ENCODE peak calls at places on chromosomes 3 and 15, in eight cellular contexts. One of them, this sample, is unnamed.
A peak's percentile ranks its signal among the peaks of the same experiment; 100 is the strongest.

GRCh38 chr15:99721104-99721778 is 12.0 kb downstream of the LYSMD4 start:
- DNase-seq in OCI-LY7: peak; percentile 51
- DNase-seq in HFF-Myc: no peak
- DNase-seq in cardiac fibroblast: no peak
- DNase-seq in A549: no peak
- DNase-seq in AG04450: no peak
- DNase-seq in cardiac muscle cell: no peak
- DNase-seq in choroid plexus epithelial cell: no peak
- DNase-seq in this sample: no peak

GRCh38 chr3:37967252-37967881 is 23.2 kb upstream of the VILL start:
- DNase-seq in HFF-Myc: no peak
- DNase-seq in cardiac fibroblast: peak; percentile 78
- DNase-seq in choroid plexus epithelial cell: peak; percentile 82
- DNase-seq in AG04450: peak; percentile 46
- DNase-seq in cardiac muscle cell: peak; percentile 83
- DNase-seq in OCI-LY7: peak; percentile 75
- DNase-seq in A549: peak; percentile 74
- DNase-seq in this sample: no peak

GRCh38 chr15:51931638-51932037 is 39.9 kb downstream of the LEO1 start:
- DNase-seq in A549: no peak
- DNase-seq in OCI-LY7: no peak
- DNase-seq in HFF-Myc: peak; percentile 42
- DNase-seq in cardiac muscle cell: no peak
- DNase-seq in AG04450: no peak
- DNase-seq in cardiac fibroblast: peak; percentile 34
- DNase-seq in choroid plexus epithelial cell: peak; percentile 26
- DNase-seq in this sample: no peak

GRCh38 chr3:160226026-160226739 is 961 bp downstream of the C3orf80 start:
- DNase-seq in OCI-LY7: no peak
- DNase-seq in A549: peak; percentile 12
- DNase-seq in HFF-Myc: no peak
- DNase-seq in AG04450: no peak
- DNase-seq in cardiac muscle cell: no peak
- DNase-seq in cardiac fibroblast: no peak
- DNase-seq in choroid plexus epithelial cell: no peak
- DNase-seq in this sample: no peak

GRCh38 chr3:23760871-23761373 is 44.8 kb upstream of the UBE2E1 start:
- DNase-seq in cardiac muscle cell: no peak
- DNase-seq in cardiac fibroblast: no peak
- DNase-seq in choroid plexus epithelial cell: no peak
- DNase-seq in OCI-LY7: peak; percentile 90
- DNase-seq in A549: no peak
- DNase-seq in HFF-Myc: no peak
- DNase-seq in AG04450: no peak
- DNase-seq in this sample: no peak

GRCh38 chr15:80679167-80679804 is 15.8 kb upstream of the ABHD17C start:
- DNase-seq in cardiac muscle cell: no peak
- DNase-seq in cardiac fibroblast: no peak
- DNase-seq in OCI-LY7: no peak
- DNase-seq in AG04450: no peak
- DNase-seq in A549: no peak
- DNase-seq in HFF-Myc: no peak
- DNase-seq in choroid plexus epithelial cell: no peak
- DNase-seq in this sample: no peak

GRCh38 chr3:16839271-16840110 is 45.3 kb upstream of the PLCL2 start:
- DNase-seq in AG04450: no peak
- DNase-seq in HFF-Myc: no peak
- DNase-seq in OCI-LY7: no peak
- DNase-seq in cardiac fibroblast: no peak
- DNase-seq in A549: no peak
- DNase-seq in cardiac muscle cell: no peak
- DNase-seq in choroid plexus epithelial cell: no peak
- DNase-seq in this sample: no peak

GRCh38 chr15:67174864-67175573 is 79.4 kb downstream of the AAGAB start:
- DNase-seq in AG04450: no peak
- DNase-seq in A549: peak; percentile 84
- DNase-seq in HFF-Myc: no peak
- DNase-seq in cardiac fibroblast: peak; percentile 65
- DNase-seq in choroid plexus epithelial cell: no peak
- DNase-seq in OCI-LY7: peak; percentile 27
- DNase-seq in cardiac muscle cell: no peak
- DNase-seq in this sample: no peak

GRCh38 chr3:80213076-80213475 is 445.3 kb upstream of the ROBO1 start:
- DNase-seq in HFF-Myc: no peak
- DNase-seq in OCI-LY7: no peak
- DNase-seq in AG04450: no peak
- DNase-seq in A549: no peak
- DNase-seq in choroid plexus epithelial cell: no peak
- DNase-seq in cardiac fibroblast: no peak
- DNase-seq in cardiac muscle cell: no peak
- DNase-seq in this sample: no peak

GRCh38 chr15:74613953-74614743 is 1.5 kb upstream of the CLK3 start:
- DNase-seq in AG04450: peak; percentile 32
- DNase-seq in HFF-Myc: no peak
- DNase-seq in choroid plexus epithelial cell: no peak
- DNase-seq in cardiac fibroblast: no peak
- DNase-seq in OCI-LY7: no peak
- DNase-seq in A549: no peak
- DNase-seq in cardiac muscle cell: no peak
- DNase-seq in this sample: no peak

GRCh38 chr3:16842710-16843270 is 42.0 kb upstream of the PLCL2 start:
- DNase-seq in HFF-Myc: no peak
- DNase-seq in A549: no peak
- DNase-seq in cardiac fibroblast: no peak
- DNase-seq in OCI-LY7: peak; percentile 33
- DNase-seq in AG04450: no peak
- DNase-seq in choroid plexus epithelial cell: no peak
- DNase-seq in cardiac muscle cell: no peak
- DNase-seq in this sample: no peak

GRCh38 chr15:84979651-84980050 is 2.0 kb upstream of the PDE8A start:
- DNase-seq in AG04450: no peak
- DNase-seq in HFF-Myc: no peak
- DNase-seq in cardiac fibroblast: no peak
- DNase-seq in cardiac muscle cell: no peak
- DNase-seq in A549: peak; percentile 38
- DNase-seq in choroid plexus epithelial cell: no peak
- DNase-seq in OCI-LY7: no peak
- DNase-seq in this sample: no peak

GRCh38 chr3:197749315-197749600 is 425 bp upstream of the FYTTD1 start:
- DNase-seq in cardiac fibroblast: peak; percentile 60
- DNase-seq in A549: peak; percentile 49
- DNase-seq in OCI-LY7: peak; percentile 83
- DNase-seq in cardiac muscle cell: peak; percentile 58
- DNase-seq in choroid plexus epithelial cell: peak; percentile 52
- DNase-seq in AG04450: no peak
- DNase-seq in HFF-Myc: no peak
- DNase-seq in this sample: no peak

GRCh38 chr3:67601385-67601784 is 53.0 kb downstream of the SUCLG2 start:
- DNase-seq in cardiac fibroblast: peak; percentile 20
- DNase-seq in A549: no peak
- DNase-seq in cardiac muscle cell: no peak
- DNase-seq in OCI-LY7: no peak
- DNase-seq in HFF-Myc: no peak
- DNase-seq in AG04450: no peak
- DNase-seq in choroid plexus epithelial cell: no peak
- DNase-seq in this sample: no peak

GRCh38 chr3:114157321-114157720 is 21.5 kb downstream of the DRD3 start:
- DNase-seq in choroid plexus epithelial cell: no peak
- DNase-seq in cardiac fibroblast: no peak
- DNase-seq in cardiac muscle cell: no peak
- DNase-seq in A549: no peak
- DNase-seq in OCI-LY7: no peak
- DNase-seq in HFF-Myc: no peak
- DNase-seq in AG04450: no peak
- DNase-seq in this sample: no peak

GRCh38 chr3:114151091-114151490 is 27.8 kb downstream of the DRD3 start:
- DNase-seq in OCI-LY7: no peak
- DNase-seq in A549: no peak
- DNase-seq in cardiac fibroblast: no peak
- DNase-seq in HFF-Myc: no peak
- DNase-seq in cardiac muscle cell: no peak
- DNase-seq in AG04450: no peak
- DNase-seq in choroid plexus epithelial cell: peak; percentile 54
- DNase-seq in this sample: no peak

GRCh38 chr3:114152519-114153151 is 26.2 kb downstream of the DRD3 start:
- DNase-seq in cardiac fibroblast: peak; percentile 83
- DNase-seq in A549: peak; percentile 76
- DNase-seq in choroid plexus epithelial cell: peak; percentile 99
- DNase-seq in OCI-LY7: peak; percentile 82
- DNase-seq in cardiac muscle cell: peak; percentile 90
- DNase-seq in AG04450: peak; percentile 26
- DNase-seq in HFF-Myc: peak; percentile 30
- DNase-seq in this sample: no peak

GRCh38 chr3:114154321-114154821 is 24.5 kb downstream of the DRD3 start:
- DNase-seq in cardiac muscle cell: no peak
- DNase-seq in HFF-Myc: no peak
- DNase-seq in A549: no peak
- DNase-seq in cardiac fibroblast: no peak
- DNase-seq in choroid plexus epithelial cell: no peak
- DNase-seq in OCI-LY7: no peak
- DNase-seq in AG04450: no peak
- DNase-seq in this sample: no peak

GRCh38 chr3:114155370-114155821 is 23.5 kb downstream of the DRD3 start:
- DNase-seq in cardiac fibroblast: peak; percentile 53
- DNase-seq in OCI-LY7: peak; percentile 47
- DNase-seq in AG04450: no peak
- DNase-seq in A549: peak; percentile 61
- DNase-seq in cardiac muscle cell: peak; percentile 54
- DNase-seq in HFF-Myc: no peak
- DNase-seq in choroid plexus epithelial cell: peak; percentile 41
- DNase-seq in this sample: no peak
- TF ChIP-seq CTCF in cardiac fibroblast: peak; percentile 62
- TF ChIP-seq CTCF in OCI-LY7: peak; percentile 89
- TF ChIP-seq CTCF in AG04450: peak; percentile 55
- TF ChIP-seq CTCF in A549: peak; percentile 67
- TF ChIP-seq CTCF in cardiac muscle cell: peak; percentile 55
- TF ChIP-seq CTCF in HFF-Myc: peak; percentile 61
- TF ChIP-seq CTCF in choroid plexus epithelial cell: peak; percentile 77
- TF ChIP-seq CTCF in this sample: peak; percentile 51

GRCh38 chr3:13020159-13020558 is 53.1 kb downstream of the IQSEC1 start:
- DNase-seq in OCI-LY7: peak; percentile 15
- DNase-seq in choroid plexus epithelial cell: no peak
- DNase-seq in A549: no peak
- DNase-seq in cardiac fibroblast: no peak
- DNase-seq in cardiac muscle cell: no peak
- DNase-seq in HFF-Myc: no peak
- DNase-seq in AG04450: no peak
- DNase-seq in this sample: no peak
- H3K4me3 ChIP-seq in OCI-LY7: peak overlapping the region; percentile 70
- H3K4me3 ChIP-seq in choroid plexus epithelial cell: no peak overlapping the region
- H3K4me3 ChIP-seq in A549: no peak overlapping the region
- H3K4me3 ChIP-seq in cardiac fibroblast: no peak overlapping the region
- H3K4me3 ChIP-seq in cardiac muscle cell: no peak overlapping the region
- H3K4me3 ChIP-seq in HFF-Myc: no peak overlapping the region
- H3K4me3 ChIP-seq in AG04450: no peak overlapping the region
- H3K4me3 ChIP-seq in this sample: no peak overlapping the region

GRCh38 chr15:69133862-69134519 is 26.4 kb upstream of the GLCE start:
- DNase-seq in HFF-Myc: no peak
- DNase-seq in cardiac muscle cell: no peak
- DNase-seq in AG04450: no peak
- DNase-seq in OCI-LY7: no peak
- DNase-seq in cardiac fibroblast: no peak
- DNase-seq in choroid plexus epithelial cell: no peak
- DNase-seq in A549: no peak
- DNase-seq in this sample: no peak

GRCh38 chr15:69132430-69132829 is 28.0 kb upstream of the GLCE start:
- DNase-seq in cardiac fibroblast: no peak
- DNase-seq in AG04450: no peak
- DNase-seq in A549: no peak
- DNase-seq in choroid plexus epithelial cell: no peak
- DNase-seq in OCI-LY7: no peak
- DNase-seq in cardiac muscle cell: no peak
- DNase-seq in HFF-Myc: no peak
- DNase-seq in this sample: no peak

GRCh38 chr15:69134841-69135240 is 25.6 kb upstream of the GLCE start:
- DNase-seq in cardiac fibroblast: no peak
- DNase-seq in HFF-Myc: no peak
- DNase-seq in A549: no peak
- DNase-seq in choroid plexus epithelial cell: no peak
- DNase-seq in OCI-LY7: no peak
- DNase-seq in cardiac muscle cell: no peak
- DNase-seq in AG04450: no peak
- DNase-seq in this sample: no peak

GRCh38 chr15:69131362-69132215 is 28.8 kb upstream of the GLCE start:
- DNase-seq in OCI-LY7: peak; percentile 16
- DNase-seq in cardiac fibroblast: no peak
- DNase-seq in HFF-Myc: no peak
- DNase-seq in choroid plexus epithelial cell: no peak
- DNase-seq in AG04450: no peak
- DNase-seq in cardiac muscle cell: no peak
- DNase-seq in A549: no peak
- DNase-seq in this sample: no peak

DNA sequence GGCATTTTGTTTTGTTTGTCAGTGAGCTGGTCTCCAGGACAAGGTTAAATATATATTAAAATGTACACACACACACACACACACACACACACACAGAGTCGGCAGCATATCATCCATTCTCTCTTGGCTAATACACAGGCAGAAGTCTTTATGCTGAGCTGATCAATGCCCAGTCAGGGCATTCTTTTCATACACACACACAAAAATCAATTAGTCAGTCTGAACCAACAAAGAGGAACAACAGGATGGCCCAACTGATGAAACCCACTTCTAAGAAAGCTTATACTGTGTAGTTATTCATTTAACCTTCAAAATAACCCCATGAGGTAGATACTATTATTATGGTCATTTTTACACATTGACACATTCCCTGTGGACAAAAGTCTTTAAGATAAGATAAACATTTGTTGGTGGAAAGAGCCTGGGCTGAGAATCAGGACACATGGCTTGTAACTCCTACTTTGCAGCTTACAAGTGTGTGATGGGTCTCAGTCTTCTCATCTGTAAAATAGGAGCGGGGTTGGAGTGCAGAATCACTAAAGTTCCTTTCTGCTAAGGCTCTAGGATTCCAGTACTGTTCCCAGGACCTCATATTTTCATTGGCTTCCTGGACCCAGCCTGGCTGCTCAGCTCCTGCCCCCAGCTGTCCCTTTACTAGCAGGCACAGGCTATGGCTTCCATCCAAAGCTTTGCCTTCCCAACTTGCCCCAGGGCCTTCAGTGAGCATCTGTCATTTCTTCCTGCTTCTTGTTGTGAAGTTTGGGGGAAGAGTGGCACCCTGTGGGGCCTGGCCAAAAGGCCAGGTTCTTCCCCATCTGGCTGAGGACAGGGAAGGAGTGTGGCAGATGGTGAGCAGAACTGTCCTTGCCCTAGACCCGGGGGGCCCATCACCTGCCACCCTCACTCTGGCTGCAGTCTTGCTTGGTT is 27.2 kb upstream of the GLCE start:
- DNase-seq in AG04450: no peak
- DNase-seq in A549: peak; percentile 20
- DNase-seq in OCI-LY7: no peak
- DNase-seq in choroid plexus epithelial cell: no peak
- DNase-seq in cardiac fibroblast: no peak
- DNase-seq in HFF-Myc: no peak
- DNase-seq in cardiac muscle cell: no peak
- DNase-seq in this sample: no peak
- TF ChIP-seq CTCF in AG04450: no peak
- TF ChIP-seq CTCF in A549: no peak
- TF ChIP-seq CTCF in OCI-LY7: no peak
- TF ChIP-seq CTCF in choroid plexus epithelial cell: no peak
- TF ChIP-seq CTCF in cardiac fibroblast: no peak
- TF ChIP-seq CTCF in HFF-Myc: no peak
- TF ChIP-seq CTCF in cardiac muscle cell: no peak
- TF ChIP-seq CTCF in this sample: no peak

GRCh38 chr3:125356140-125357026 is 18.7 kb downstream of the ZNF148 start:
- DNase-seq in cardiac muscle cell: no peak
- DNase-seq in HFF-Myc: no peak
- DNase-seq in AG04450: no peak
- DNase-seq in A549: no peak
- DNase-seq in OCI-LY7: no peak
- DNase-seq in choroid plexus epithelial cell: no peak
- DNase-seq in cardiac fibroblast: no peak
- DNase-seq in this sample: no peak
- H3K4me3 ChIP-seq in cardiac muscle cell: peak overlapping the region; percentile 27
- H3K4me3 ChIP-seq in HFF-Myc: peak overlapping the region; percentile 50
- H3K4me3 ChIP-seq in AG04450: peak overlapping the region; percentile 66
- H3K4me3 ChIP-seq in A549: peak overlapping the region; percentile 66
- H3K4me3 ChIP-seq in OCI-LY7: peak overlapping the region; percentile 51
- H3K4me3 ChIP-seq in choroid plexus epithelial cell: peak overlapping the region; percentile 72
- H3K4me3 ChIP-seq in cardiac fibroblast: peak overlapping the region; percentile 58
- H3K4me3 ChIP-seq in this sample: peak overlapping the region; percentile 58